ENCODE peak calls at places on chromosome 9, in six cellular contexts. K is cardiac muscle cell, Z is A549, Y is esophagus squamous epithelium, U is cardiac fibroblast, S is astrocyte of the spinal cord. C is an unnamed sample.

GRCh38 chr9:88945636-88946333 is 45.5 kb upstream of the S1PR3 start:
- DNase-seq in K (no peak), Z (no peak), Y (no peak), U (no peak), S (no peak), C (no peak)

GRCh38 chr9:83955985-83956287 is 24.1 kb downstream of the HNRNPK start:
- DNase-seq in K (no peak), Z (peak; percentile 42), Y (no peak), U (no peak), S (no peak), C (no peak)

GRCh38 chr9:97518909-97519307 is 17.4 kb downstream of the TMOD1 start:
- DNase-seq in K (peak; percentile 15), Z (peak; percentile 79), Y (no peak), U (peak; percentile 20), S (peak; percentile 84), C (no peak)

GRCh38 chr9:126153382-126153781 is 173.2 kb upstream of the MVB12B start:
- DNase-seq in K (no peak), Z (no peak), Y (no peak), U (no peak), S (no peak), C (no peak)

GRCh38 chr9:114216081-114216480 is 60.7 kb downstream of the COL27A1 start:
- DNase-seq in K (peak; percentile 78), Z (no peak), Y (no peak), U (peak; percentile 84), S (peak; percentile 59), C (no peak)

GRCh38 chr9:97980479-97980803 is 2.7 kb upstream of the ANP32B start:
- DNase-seq in K (peak; percentile 43), Z (no peak), Y (no peak), U (peak; percentile 39), S (no peak), C (no peak)

GRCh38 chr9:12813960-12814876 is 39.4 kb downstream of the LURAP1L start:
- DNase-seq in K (peak; percentile 96), Z (peak; percentile 96), Y (no peak), U (peak; percentile 95), S (peak; percentile 99), C (no peak)

GRCh38 chr9:127526655-127527559 is 75.6 kb downstream of the LRSAM1 start:
- DNase-seq in K (no peak), Z (no peak), Y (no peak), U (no peak), S (no peak), C (no peak)

GRCh38 chr9:111632051-111632450 is 917 bp downstream of the DNAJC25 start:
- DNase-seq in K (no peak), Z (no peak), Y (no peak), U (no peak), S (no peak), C (no peak)

GRCh38 chr9:19229725-19230355 is 653 bp upstream of the DENND4C start:
- DNase-seq in K (no peak), Z (peak; percentile 76), Y (peak; percentile 31), U (no peak), S (no peak), C (peak; percentile 92)

GRCh38 chr9:95645992-95646391 is 129.2 kb upstream of the PTCH1 start:
- DNase-seq in K (peak; percentile 40), Z (no peak), Y (no peak), U (peak; percentile 13), S (peak; percentile 23), C (no peak)

GRCh38 chr9:16293610-16294009 is 576.9 kb downstream of the BNC2 start:
- DNase-seq in K (no peak), Z (no peak), Y (no peak), U (no peak), S (no peak), C (no peak)

GRCh38 chr9:17462869-17463464 is 115.9 kb upstream of the SH3GL2 start:
- DNase-seq in K (peak; percentile 77), Z (peak; percentile 55), Y (no peak), U (peak; percentile 78), S (peak; percentile 76), C (peak; percentile 57)

GRCh38 chr9:95736370-95736769 is 139.1 kb upstream of the ERCC6L2 start:
- DNase-seq in K (peak; percentile 22), Z (peak; percentile 13), Y (no peak), U (peak; percentile 14), S (no peak), C (peak; percentile 73)

GRCh38 chr9:72816666-72817065 is 136.2 kb downstream of the ALDH1A1 start:
- DNase-seq in K (no peak), Z (no peak), Y (no peak), U (no peak), S (no peak), C (no peak)

GRCh38 chr9:2072752-2073405 is 57.7 kb downstream of the SMARCA2 start:
- DNase-seq in K (no peak), Z (no peak), Y (no peak), U (no peak), S (no peak), C (no peak)

GRCh38 chr9:99011161-99011709 is 67.5 kb downstream of the COL15A1 start:
- DNase-seq in K (peak; percentile 27), Z (peak; percentile 39), Y (no peak), U (no peak), S (peak; percentile 51), C (no peak)

GRCh38 chr9:83070257-83070656 is 7.3 kb upstream of the RASEF start:
- DNase-seq in K (no peak), Z (no peak), Y (no peak), U (no peak), S (peak; percentile 80), C (no peak)

GRCh38 chr9:38388283-38389223 is 3.9 kb upstream of the ALDH1B1 start:
- DNase-seq in K (peak; percentile 60), Z (no peak), Y (no peak), U (peak; percentile 45), S (no peak), C (no peak)

GRCh38 chr9:79670269-79670961 is 98.7 kb downstream of the TLE4 start:
- DNase-seq in K (no peak), Z (peak; percentile 76), Y (no peak), U (no peak), S (no peak), C (no peak)

GRCh38 chr9:17322882-17323864 is 188.3 kb downstream of the CNTLN start:
- DNase-seq in K (no peak), Z (no peak), Y (no peak), U (no peak), S (no peak), C (no peak)

GRCh38 chr9:18928711-18929110 is 104.3 kb downstream of the SAXO1 start:
- DNase-seq in K (peak; percentile 69), Z (no peak), Y (no peak), U (peak; percentile 42), S (peak; percentile 56), C (no peak)

GRCh38 chr9:133460405-133461175 is 812 bp downstream of the CACFD1 start:
- DNase-seq in K (peak; percentile 43), Z (peak; percentile 38), Y (no peak), U (peak; percentile 32), S (peak; percentile 9), C (peak; percentile 88)

GRCh38 chr9:19992556-19992955 is 203.7 kb upstream of the SLC24A2 start:
- DNase-seq in K (peak; percentile 42), Z (no peak), Y (no peak), U (peak; percentile 26), S (peak; percentile 66), C (no peak)

GRCh38 chr9:80615964-80616363 is 1044.2 kb downstream of the TLE4 start:
- DNase-seq in K (peak; percentile 6), Z (no peak), Y (no peak), U (peak; percentile 3), S (peak; percentile 16), C (no peak)

GRCh38 chr9:116234091-116234490 is 80.5 kb downstream of the PAPPA start:
- DNase-seq in K (peak; percentile 97), Z (peak; percentile 83), Y (no peak), U (peak; percentile 95), S (peak; percentile 96), C (peak; percentile 58)

DNA sequence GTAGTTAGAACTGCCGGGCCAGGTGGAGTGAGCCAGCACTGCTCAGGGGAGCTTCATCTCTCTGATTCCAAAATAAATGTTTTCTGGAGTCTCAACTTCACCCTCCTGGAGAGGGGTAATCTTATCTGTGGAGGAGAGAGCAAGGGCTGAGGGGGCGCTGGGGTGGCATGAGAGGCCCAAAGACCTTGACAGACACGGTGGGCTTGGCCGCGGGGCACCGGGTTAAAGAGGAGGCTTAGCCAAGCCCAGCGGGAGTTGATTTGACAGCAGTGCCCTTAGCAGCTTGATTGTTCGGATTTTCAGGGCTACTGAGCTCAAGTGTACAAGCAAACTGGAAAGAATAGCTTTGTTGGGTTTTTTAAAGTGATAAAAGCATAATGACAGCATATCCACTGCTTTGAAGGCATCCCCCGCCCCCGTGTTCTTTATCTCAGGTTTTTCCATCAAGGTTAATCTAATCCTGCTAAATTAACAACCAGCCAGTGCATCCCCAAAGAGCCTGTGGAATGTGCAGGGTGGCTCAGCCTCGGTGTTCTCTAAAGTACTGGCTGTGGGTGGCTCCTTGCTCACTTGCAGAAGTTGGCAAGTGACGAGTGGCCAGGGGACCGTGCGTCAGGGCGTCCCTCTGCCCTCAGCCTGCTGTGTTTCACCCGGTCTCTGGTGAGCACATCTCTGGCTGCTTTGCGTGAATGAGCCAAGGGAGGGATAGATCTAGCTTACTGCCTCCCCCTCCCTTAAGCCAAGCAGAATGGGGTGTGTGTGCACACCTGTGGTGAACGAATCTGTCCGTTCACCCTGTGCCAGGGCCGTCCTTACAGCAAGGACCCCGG is 5.5 kb downstream of the QRFP start:
- DNase-seq in K (no peak), Z (no peak), Y (no peak), U (no peak), S (no peak), C (peak; percentile 43)
- H3K4me3 ChIP-seq in K (no peak overlapping the region), Z (no peak overlapping the region), Y (no peak overlapping the region), U (no peak overlapping the region), S (no peak overlapping the region), C (no peak overlapping the region)

DNA sequence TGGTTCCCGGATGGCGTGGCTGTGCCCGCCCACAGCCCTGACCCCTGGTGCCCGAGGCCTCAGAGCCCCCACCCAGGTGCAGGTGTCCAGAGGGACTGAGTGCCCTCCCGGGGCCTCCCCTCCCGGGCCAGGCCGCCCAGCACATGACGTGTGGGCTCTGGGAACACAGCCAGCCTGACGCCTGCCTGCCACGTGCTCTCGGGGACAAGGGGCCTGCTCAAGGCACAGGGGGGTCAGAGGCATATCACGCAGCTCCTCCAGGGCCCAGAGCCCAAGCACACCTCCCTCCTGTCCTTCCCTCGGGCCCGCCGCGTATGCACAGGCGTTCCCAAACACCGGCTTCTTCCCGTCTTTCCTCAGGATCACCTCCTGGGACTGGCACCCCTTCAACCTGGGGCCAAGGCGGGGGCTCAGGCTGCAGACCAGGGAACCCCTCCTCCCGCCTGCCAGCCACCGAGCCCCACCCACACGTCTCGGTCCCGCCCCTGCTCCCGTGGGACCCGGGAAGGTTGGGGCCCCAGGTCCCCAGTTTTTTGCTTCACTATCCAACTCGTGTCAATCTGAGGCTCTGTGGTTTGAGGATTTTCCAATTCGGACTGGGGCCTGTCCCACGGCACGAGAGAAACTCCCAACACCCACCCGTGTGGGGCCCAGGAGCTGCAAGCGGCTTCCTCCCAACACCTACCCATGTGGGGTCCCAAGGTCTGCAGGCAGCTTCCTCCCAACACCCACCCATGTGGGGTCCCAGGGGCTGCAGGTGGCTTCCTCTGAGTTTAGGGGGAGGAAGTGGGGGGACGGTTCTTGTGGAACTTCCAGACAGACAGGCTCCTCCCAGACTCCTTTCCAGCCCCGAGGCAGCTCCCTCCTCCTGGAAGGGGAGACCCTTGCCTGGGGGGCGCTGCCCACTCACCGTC is 1.5 kb downstream of the LCN10 start:
- DNase-seq in K (peak; percentile 48), Z (no peak), Y (no peak), U (peak; percentile 55), S (no peak), C (no peak)
- H3K4me3 ChIP-seq in K (no peak overlapping the region), Z (no peak overlapping the region), Y (no peak overlapping the region), U (no peak overlapping the region), S (no peak overlapping the region), C (no peak overlapping the region)

GRCh38 chr9:5698810-5699556 is 70.1 kb downstream of the RIC1 start:
- DNase-seq in K (peak; percentile 10), Z (no peak), Y (no peak), U (peak; percentile 19), S (peak; percentile 26), C (no peak)
- H3K4me3 ChIP-seq in K (no peak overlapping the region), Z (no peak overlapping the region), Y (no peak overlapping the region), U (no peak overlapping the region), S (no peak overlapping the region), C (no peak overlapping the region)

GRCh38 chr9:120757268-120757900 is 35.8 kb downstream of the FBXW2 start:
- DNase-seq in K (no peak), Z (no peak), Y (no peak), U (no peak), S (no peak), C (no peak)
- H3K4me3 ChIP-seq in K (no peak overlapping the region), Z (no peak overlapping the region), Y (no peak overlapping the region), U (no peak overlapping the region), S (no peak overlapping the region), C (no peak overlapping the region)